ENCODE peak calls at places on chromosome 9, in four cellular contexts. One of them, this sample, is unnamed.
A peak's percentile ranks its signal among the peaks of the same experiment; 100 is the strongest.

GRCh38 chr9:137804908-137805356 is 72.7 kb upstream of the CACNA1B start:
- DNase-seq in RCC 7860: no peak
- DNase-seq in tibial artery: no peak
- DNase-seq in AG04450: no peak
- DNase-seq in this sample: no peak

GRCh38 chr9:126327016-126327749 is 554 bp downstream of the MVB12B start:
- DNase-seq in RCC 7860: no peak
- DNase-seq in AG04450: no peak
- DNase-seq in tibial artery: no peak
- DNase-seq in this sample: peak; percentile 30

GRCh38 chr9:112074250-112075008 is 100.7 kb downstream of the SUSD1 start:
- DNase-seq in RCC 7860: peak; percentile 98
- DNase-seq in tibial artery: peak; percentile 62
- DNase-seq in AG04450: peak; percentile 87
- DNase-seq in this sample: peak; percentile 42

GRCh38 chr9:113274474-113275146 is 762 bp downstream of the CDC26 start:
- DNase-seq in tibial artery: no peak
- DNase-seq in AG04450: no peak
- DNase-seq in RCC 7860: peak; percentile 58
- DNase-seq in this sample: peak; percentile 63

GRCh38 chr9:21806644-21807043 is 4.2 kb downstream of the MTAP start:
- DNase-seq in RCC 7860: no peak
- DNase-seq in AG04450: no peak
- DNase-seq in tibial artery: no peak
- DNase-seq in this sample: no peak

GRCh38 chr9:70262948-70263347 is 4.2 kb downstream of the SMC5 start:
- DNase-seq in tibial artery: no peak
- DNase-seq in AG04450: no peak
- DNase-seq in RCC 7860: no peak
- DNase-seq in this sample: no peak

GRCh38 chr9:132192728-132193127 is 30.9 kb downstream of the NTNG2 start:
- DNase-seq in AG04450: peak; percentile 6
- DNase-seq in tibial artery: no peak
- DNase-seq in RCC 7860: no peak
- DNase-seq in this sample: no peak

GRCh38 chr9:95206143-95206542 is 111.4 kb downstream of the FANCC start:
- DNase-seq in AG04450: no peak
- DNase-seq in RCC 7860: no peak
- DNase-seq in tibial artery: no peak
- DNase-seq in this sample: no peak

GRCh38 chr9:79134654-79135053 is 437.1 kb upstream of the TLE4 start:
- DNase-seq in tibial artery: no peak
- DNase-seq in AG04450: no peak
- DNase-seq in RCC 7860: peak; percentile 32
- DNase-seq in this sample: no peak

GRCh38 chr9:129487658-129488483 is 133.0 kb downstream of the C9orf50 start:
- DNase-seq in AG04450: no peak
- DNase-seq in RCC 7860: peak; percentile 67
- DNase-seq in tibial artery: peak; percentile 80
- DNase-seq in this sample: no peak

GRCh38 chr9:134554011-134554749 is 87.4 kb upstream of the COL5A1 start:
- DNase-seq in AG04450: no peak
- DNase-seq in RCC 7860: no peak
- DNase-seq in tibial artery: no peak
- DNase-seq in this sample: no peak

This sample was measured in GM20000.